ENCODE peak calls at places on chromosomes 7 and 10, in eight cellular contexts. Y is GM23248, L is transverse colon, I is lower leg skin, Z is choroid plexus epithelial cell, O is thoracic aorta, G is mesenchymal stem cell, J is NT2/D1. H is an unnamed sample.

GRCh38 chr7:130732980-130733865 is 784 bp downstream of the KLF14 start:
- DNase-seq in L (peak), Y (peak), I (peak), J (no peak), G (no peak), O (no peak), Z (peak), H (peak)

GRCh38 chr7:953547-954327 is 743 bp downstream of the ADAP1 start:
- DNase-seq in I (peak), Y (peak), Z (no peak), L (peak), J (no peak), G (peak), O (no peak), H (peak)

GRCh38 chr10:77620731-77621130 is 16.9 kb downstream of the KCNMA1 start:
- DNase-seq in I (no peak), L (no peak), Y (peak), G (no peak), J (no peak), Z (no peak), O (no peak), H (peak)

GRCh38 chr10:116212756-116213155 is 60.2 kb downstream of the GFRA1 start:
- DNase-seq in Y (no peak), I (no peak), G (no peak), L (no peak), J (no peak), O (no peak), Z (no peak), H (no peak)

GRCh38 chr7:825386-825785 is 6.9 kb upstream of the SUN1 start:
- DNase-seq in L (no peak), Y (peak), J (no peak), Z (peak), I (no peak), G (no peak), O (no peak), H (no peak)

GRCh38 chr10:112395809-112396530 is 22.1 kb downstream of the ACSL5 start:
- DNase-seq in L (no peak), Y (no peak), Z (no peak), I (no peak), G (peak), O (no peak), J (no peak), H (no peak)

GRCh38 chr7:100366411-100367250 is 6.7 kb upstream of the PILRA start:
- DNase-seq in G (no peak), O (no peak), Z (no peak), Y (no peak), J (no peak), I (no peak), L (peak), H (peak)

GRCh38 chr10:62635127-62635526 is 169.4 kb upstream of the ADO start:
- DNase-seq in O (no peak), I (no peak), J (no peak), Y (peak), Z (no peak), L (no peak), G (no peak), H (peak)

GRCh38 chr10:91010952-91011351 is 90.1 kb upstream of the ANKRD1 start:
- DNase-seq in J (no peak), Z (no peak), O (no peak), G (no peak), L (no peak), Y (peak), I (no peak), H (no peak)

GRCh38 chr7:33901847-33902246 is 3.5 kb upstream of the BMPER start:
- DNase-seq in Z (no peak), J (peak), Y (no peak), I (no peak), O (no peak), G (no peak), L (no peak), H (no peak)

GRCh38 chr7:22728416-22729029 is 1.5 kb downstream of the IL6 start:
- DNase-seq in L (no peak), G (peak), J (peak), I (no peak), O (no peak), Y (peak), Z (peak), H (peak)

GRCh38 chr10:109956454-109957091 is 33.3 kb upstream of the XPNPEP1 start:
- DNase-seq in Z (peak), J (peak), G (peak), Y (peak), O (no peak), L (no peak), I (no peak), H (peak)

GRCh38 chr10:52229271-52229931 is 84.7 kb upstream of the DKK1 start:
- DNase-seq in J (no peak), I (no peak), O (no peak), Z (peak), L (no peak), G (peak), Y (peak), H (no peak)

GRCh38 chr10:14008648-14009072 is 322.1 kb downstream of the FRMD4A start:
- DNase-seq in I (peak), Z (peak), J (no peak), G (peak), Y (peak), L (no peak), O (no peak), H (no peak)
- H3K4me3 ChIP-seq in I (no peak), Z (peak), J (no peak), G (peak), Y (peak), L (peak), O (peak), H (no peak)

GRCh38 chr10:95414016-95414830 is 123.4 kb upstream of the PDLIM1 start:
- DNase-seq in Y (no peak), Z (no peak), J (no peak), G (no peak), I (no peak), L (no peak), O (no peak), H (no peak)
- H3K4me3 ChIP-seq in Y (no peak), Z (no peak), J (no peak), G (no peak), I (no peak), L (no peak), O (peak), H (no peak)

DNA sequence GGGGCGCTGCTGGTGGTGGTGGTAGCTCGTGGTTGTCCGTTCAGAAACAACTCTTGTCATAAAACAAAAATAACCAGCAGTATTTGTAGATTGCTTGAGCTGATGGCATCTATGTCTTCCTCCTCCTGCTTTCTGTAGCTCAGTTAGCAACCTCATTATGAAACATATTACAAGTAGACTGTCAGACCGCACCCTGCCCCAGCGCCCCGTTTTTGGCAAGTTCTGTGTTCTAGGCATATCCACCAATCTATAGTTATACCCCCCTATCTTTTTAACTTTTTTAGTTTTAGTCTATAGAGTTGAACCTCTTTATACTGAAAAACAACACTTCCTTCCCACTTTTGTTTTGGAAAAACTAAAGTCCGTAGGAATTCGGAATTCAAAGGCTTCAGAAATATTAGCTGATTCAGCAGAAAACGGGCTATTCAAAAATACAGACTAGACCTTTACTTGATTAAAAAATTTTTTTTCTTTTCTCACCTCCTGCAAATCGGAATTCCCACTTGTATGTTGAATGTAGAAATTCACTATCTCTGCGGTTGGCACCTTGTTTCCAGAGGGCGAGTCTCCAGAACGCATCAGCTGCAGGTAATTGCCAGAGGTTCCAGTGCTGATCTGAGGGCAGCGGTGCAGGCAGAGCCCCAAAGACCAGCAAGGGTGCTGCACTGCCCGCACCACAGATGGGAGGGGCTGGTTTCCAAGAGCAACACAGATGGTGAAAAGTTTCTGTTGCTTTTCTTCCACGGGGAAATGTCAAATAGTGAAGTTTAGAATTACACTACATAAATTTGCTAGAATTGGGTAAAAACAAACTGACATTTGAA is 2.1 kb upstream of the FZD8 start:
- DNase-seq in I (no peak), J (no peak), Z (peak), O (no peak), G (peak), Y (peak), L (peak), H (peak)
- H3K4me3 ChIP-seq in I (no peak), J (peak), Z (peak), O (peak), G (peak), Y (peak), L (peak), H (no peak)

GRCh38 chr10:8993859-8994258 is 939.4 kb downstream of the GATA3 start:
- DNase-seq in O (no peak), L (no peak), I (no peak), Y (no peak), J (no peak), G (no peak), Z (no peak), H (no peak)
- H3K4me3 ChIP-seq in O (no peak), L (no peak), I (no peak), Y (no peak), J (no peak), G (no peak), Z (no peak), H (no peak)

GRCh38 chr10:122116331-122116730 is 127.4 kb downstream of the TACC2 start:
- DNase-seq in Z (peak), O (no peak), Y (peak), G (peak), L (no peak), J (no peak), I (no peak), H (peak)
- H3K4me3 ChIP-seq in Z (no peak), O (no peak), Y (no peak), G (no peak), L (no peak), J (no peak), I (no peak), H (no peak)

GRCh38 chr7:156659961-156660360 is 19.4 kb downstream of the RNF32 start:
- DNase-seq in L (no peak), Z (no peak), J (no peak), G (no peak), Y (no peak), O (no peak), I (no peak), H (no peak)
- H3K4me3 ChIP-seq in L (no peak), Z (no peak), J (no peak), G (no peak), Y (no peak), O (no peak), I (no peak), H (no peak)

DNA sequence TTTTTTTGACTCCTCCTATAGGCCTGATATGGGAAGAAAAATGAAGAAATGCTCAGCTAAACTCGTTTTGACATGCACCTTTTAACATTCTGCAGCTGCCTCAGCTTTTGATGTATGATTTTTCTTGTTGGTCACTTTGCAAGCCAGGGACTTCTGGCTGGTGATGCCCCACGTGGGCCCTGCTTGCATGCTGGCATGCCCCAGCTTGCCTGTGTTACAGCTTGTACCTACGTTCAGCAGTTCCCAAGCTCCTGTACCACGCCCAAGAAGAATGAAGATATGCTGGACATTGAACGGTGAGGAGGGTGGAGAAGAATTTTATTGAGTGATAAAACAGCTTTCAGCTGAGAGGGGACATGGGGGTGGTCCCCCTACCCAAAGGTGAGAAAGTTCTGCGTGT is 245.6 kb upstream of the FZD8 start:
- DNase-seq in Z (no peak), O (no peak), J (no peak), I (no peak), G (no peak), Y (no peak), L (peak), H (no peak)
- H3K4me3 ChIP-seq in Z (no peak), O (no peak), J (no peak), I (no peak), G (no peak), Y (no peak), L (no peak), H (no peak)